ENCODE peak calls at places on chromosome 20, in nine cellular contexts. One of them, this sample, is unnamed. For H3K36me3, the result is how much of the 10 kb centered on the place peaks cover.

GRCh38 chr20:44002861-44003260 is 88.2 kb downstream of the TOX2 start:
- DNase-seq in mammary epithelial cell: no peak
- DNase-seq in A673: no peak
- DNase-seq in HCT116: no peak
- DNase-seq in GM12878: no peak
- DNase-seq in HepG2: no peak
- DNase-seq in neural progenitor cell: no peak
- DNase-seq in fibroblast of lung: no peak
- DNase-seq in H1: no peak
- DNase-seq in this sample: no peak

GRCh38 chr20:36372671-36373070 is 66.5 kb downstream of the DLGAP4 start:
- DNase-seq in mammary epithelial cell: no peak
- DNase-seq in A673: no peak
- DNase-seq in HCT116: no peak
- DNase-seq in GM12878: no peak
- DNase-seq in HepG2: no peak
- DNase-seq in neural progenitor cell: no peak
- DNase-seq in fibroblast of lung: no peak
- DNase-seq in H1: no peak
- DNase-seq in this sample: no peak

GRCh38 chr20:58891686-58892125 is 39.2 kb downstream of the GNAS start:
- DNase-seq in mammary epithelial cell: peak
- DNase-seq in A673: peak
- DNase-seq in HCT116: no peak
- DNase-seq in GM12878: no peak
- DNase-seq in HepG2: no peak
- DNase-seq in neural progenitor cell: peak
- DNase-seq in fibroblast of lung: no peak
- DNase-seq in H1: no peak
- DNase-seq in this sample: no peak

GRCh38 chr20:55415567-55416142 is 589.7 kb downstream of the CBLN4 start:
- DNase-seq in mammary epithelial cell: peak
- DNase-seq in A673: peak
- DNase-seq in HCT116: no peak
- DNase-seq in GM12878: no peak
- DNase-seq in HepG2: peak
- DNase-seq in neural progenitor cell: peak
- DNase-seq in fibroblast of lung: peak
- DNase-seq in H1: no peak
- DNase-seq in this sample: no peak

GRCh38 chr20:3781153-3781910 is at the start of gene SPEF1:
- DNase-seq in mammary epithelial cell: peak
- DNase-seq in A673: peak
- DNase-seq in HCT116: peak
- DNase-seq in GM12878: peak
- DNase-seq in HepG2: peak
- DNase-seq in neural progenitor cell: peak
- DNase-seq in fibroblast of lung: peak
- DNase-seq in H1: peak
- DNase-seq in this sample: peak

GRCh38 chr20:60053813-60054190 is 95.6 kb downstream of the CDH26 start:
- DNase-seq in mammary epithelial cell: no peak
- DNase-seq in A673: no peak
- DNase-seq in HCT116: no peak
- DNase-seq in GM12878: no peak
- DNase-seq in HepG2: no peak
- DNase-seq in neural progenitor cell: no peak
- DNase-seq in fibroblast of lung: no peak
- DNase-seq in H1: no peak
- DNase-seq in this sample: no peak

GRCh38 chr20:56634735-56635422 is 5.8 kb downstream of the TFAP2C start:
- DNase-seq in mammary epithelial cell: peak
- DNase-seq in A673: no peak
- DNase-seq in HCT116: no peak
- DNase-seq in GM12878: no peak
- DNase-seq in HepG2: no peak
- DNase-seq in neural progenitor cell: peak
- DNase-seq in fibroblast of lung: no peak
- DNase-seq in H1: peak
- DNase-seq in this sample: no peak

GRCh38 chr20:58889334-58890072 is 37.0 kb downstream of the GNAS start:
- DNase-seq in mammary epithelial cell: no peak
- DNase-seq in A673: no peak
- DNase-seq in HCT116: no peak
- DNase-seq in GM12878: no peak
- DNase-seq in HepG2: no peak
- DNase-seq in neural progenitor cell: peak
- DNase-seq in fibroblast of lung: no peak
- DNase-seq in H1: no peak
- DNase-seq in this sample: peak

GRCh38 chr20:50579511-50579910 is 69.3 kb downstream of the PTPN1 start:
- DNase-seq in mammary epithelial cell: no peak
- DNase-seq in A673: no peak
- DNase-seq in HCT116: no peak
- DNase-seq in GM12878: no peak
- DNase-seq in HepG2: no peak
- DNase-seq in neural progenitor cell: no peak
- DNase-seq in fibroblast of lung: no peak
- DNase-seq in H1: no peak
- DNase-seq in this sample: no peak

GRCh38 chr20:50578778-50579165 is 68.6 kb downstream of the PTPN1 start:
- DNase-seq in mammary epithelial cell: no peak
- DNase-seq in A673: no peak
- DNase-seq in HCT116: no peak
- DNase-seq in GM12878: no peak
- DNase-seq in HepG2: no peak
- DNase-seq in neural progenitor cell: no peak
- DNase-seq in fibroblast of lung: no peak
- DNase-seq in H1: no peak
- DNase-seq in this sample: no peak

GRCh38 chr20:50580016-50580747 is 70.0 kb downstream of the PTPN1 start:
- DNase-seq in mammary epithelial cell: no peak
- DNase-seq in A673: peak
- DNase-seq in HCT116: peak
- DNase-seq in GM12878: no peak
- DNase-seq in HepG2: peak
- DNase-seq in neural progenitor cell: peak
- DNase-seq in fibroblast of lung: peak
- DNase-seq in H1: peak
- DNase-seq in this sample: peak

GRCh38 chr20:50577175-50578018 is 67.2 kb downstream of the PTPN1 start:
- DNase-seq in mammary epithelial cell: no peak
- DNase-seq in A673: peak
- DNase-seq in HCT116: no peak
- DNase-seq in GM12878: no peak
- DNase-seq in HepG2: no peak
- DNase-seq in neural progenitor cell: no peak
- DNase-seq in fibroblast of lung: no peak
- DNase-seq in H1: no peak
- DNase-seq in this sample: no peak

DNA sequence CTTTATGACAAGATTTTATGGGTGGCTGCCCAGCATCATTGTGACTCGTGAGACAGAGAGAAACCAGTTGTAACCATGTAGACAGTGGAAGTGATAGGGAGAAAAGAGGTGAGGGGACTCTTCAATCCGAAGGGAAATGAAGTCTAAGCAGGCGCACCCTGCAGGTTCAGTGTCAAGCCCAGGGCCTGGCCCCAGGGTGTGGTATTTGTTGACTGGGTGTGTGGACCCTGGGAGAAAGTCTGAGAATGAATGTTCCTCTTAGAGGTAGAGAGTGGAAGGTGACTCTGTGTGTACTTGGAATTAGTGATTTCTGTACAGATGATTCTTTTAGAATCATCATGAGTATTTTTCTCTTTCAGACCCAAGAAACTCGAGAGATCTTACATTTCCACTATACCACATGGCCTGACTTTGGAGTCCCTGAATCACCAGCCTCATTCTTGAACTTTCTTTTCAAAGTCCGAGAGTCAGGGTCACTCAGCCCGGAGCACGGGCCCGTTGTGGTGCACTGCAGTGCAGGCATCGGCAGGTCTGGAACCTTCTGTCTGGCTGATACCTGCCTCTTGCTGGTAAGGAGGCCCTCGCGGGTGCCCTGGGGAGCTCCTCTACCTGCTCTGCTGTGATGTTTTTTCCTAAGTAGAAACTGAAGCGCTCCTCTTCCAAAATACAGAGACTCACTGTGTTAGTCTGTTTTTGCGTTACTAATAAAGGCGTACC is 68.0 kb downstream of the PTPN1 start:
- DNase-seq in mammary epithelial cell: no peak
- DNase-seq in A673: no peak
- DNase-seq in HCT116: no peak
- DNase-seq in GM12878: no peak
- DNase-seq in HepG2: no peak
- DNase-seq in neural progenitor cell: no peak
- DNase-seq in fibroblast of lung: no peak
- DNase-seq in H1: no peak
- DNase-seq in this sample: no peak
- H3K36me3 ChIP-seq in mammary epithelial cell: half or more
- H3K36me3 ChIP-seq in A673: half or more
- H3K36me3 ChIP-seq in HCT116: under half
- H3K36me3 ChIP-seq in GM12878: half or more
- H3K36me3 ChIP-seq in HepG2: half or more
- H3K36me3 ChIP-seq in neural progenitor cell: under half
- H3K36me3 ChIP-seq in fibroblast of lung: under half
- H3K36me3 ChIP-seq in H1: under half
- H3K36me3 ChIP-seq in this sample: under half

DNA sequence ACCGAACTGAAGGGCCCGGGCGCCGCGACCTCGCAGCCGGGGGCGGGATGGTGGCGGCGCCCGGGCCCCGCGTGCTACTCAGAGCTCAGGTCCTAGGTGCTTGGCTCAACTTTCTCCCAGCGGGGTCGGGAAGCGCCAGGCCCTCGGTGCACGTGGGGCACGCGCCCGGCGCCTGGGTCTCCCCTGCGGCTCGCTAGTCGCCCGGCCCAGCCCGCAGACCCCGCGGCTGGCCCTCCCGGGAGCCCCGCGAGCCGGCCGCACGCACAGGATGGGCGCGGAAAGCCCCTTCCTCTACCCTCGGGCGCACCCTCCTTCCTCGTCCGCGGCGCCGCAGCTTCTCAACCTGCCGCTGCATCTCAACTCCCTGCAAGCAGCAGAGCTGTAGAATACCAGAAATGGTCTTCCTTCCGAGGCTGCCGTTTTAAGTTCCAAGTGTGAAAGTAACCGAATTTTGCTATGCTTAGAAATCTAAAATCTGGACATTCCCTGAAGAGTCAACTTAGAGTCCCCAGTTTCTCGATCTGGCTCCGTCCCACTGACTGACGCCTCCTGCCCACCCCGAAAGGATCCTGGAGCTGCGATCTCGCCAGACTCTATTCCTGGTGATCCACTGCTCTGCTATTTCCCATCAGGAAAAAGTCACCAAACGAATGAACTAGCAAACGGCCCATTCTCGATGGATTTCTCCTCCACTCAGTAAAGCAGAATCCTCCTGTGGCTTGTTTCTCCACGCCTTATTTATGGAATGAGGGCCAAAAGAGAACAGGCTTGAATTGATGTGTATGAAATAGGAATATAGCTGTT is 5.6 kb downstream of the NKX2-4 start:
- DNase-seq in mammary epithelial cell: no peak
- DNase-seq in A673: no peak
- DNase-seq in HCT116: no peak
- DNase-seq in GM12878: no peak
- DNase-seq in HepG2: no peak
- DNase-seq in neural progenitor cell: peak
- DNase-seq in fibroblast of lung: no peak
- DNase-seq in H1: peak
- DNase-seq in this sample: no peak
- TF ChIP-seq EZH2 in mammary epithelial cell: no peak
- TF ChIP-seq EZH2 in A673: no peak
- TF ChIP-seq EZH2 in HCT116: no peak
- TF ChIP-seq EZH2 in GM12878: no peak
- TF ChIP-seq EZH2 in HepG2: no peak
- TF ChIP-seq EZH2 in neural progenitor cell: peak
- TF ChIP-seq EZH2 in fibroblast of lung: no peak
- TF ChIP-seq EZH2 in H1: peak
- TF ChIP-seq EZH2 in this sample: no peak

DNA sequence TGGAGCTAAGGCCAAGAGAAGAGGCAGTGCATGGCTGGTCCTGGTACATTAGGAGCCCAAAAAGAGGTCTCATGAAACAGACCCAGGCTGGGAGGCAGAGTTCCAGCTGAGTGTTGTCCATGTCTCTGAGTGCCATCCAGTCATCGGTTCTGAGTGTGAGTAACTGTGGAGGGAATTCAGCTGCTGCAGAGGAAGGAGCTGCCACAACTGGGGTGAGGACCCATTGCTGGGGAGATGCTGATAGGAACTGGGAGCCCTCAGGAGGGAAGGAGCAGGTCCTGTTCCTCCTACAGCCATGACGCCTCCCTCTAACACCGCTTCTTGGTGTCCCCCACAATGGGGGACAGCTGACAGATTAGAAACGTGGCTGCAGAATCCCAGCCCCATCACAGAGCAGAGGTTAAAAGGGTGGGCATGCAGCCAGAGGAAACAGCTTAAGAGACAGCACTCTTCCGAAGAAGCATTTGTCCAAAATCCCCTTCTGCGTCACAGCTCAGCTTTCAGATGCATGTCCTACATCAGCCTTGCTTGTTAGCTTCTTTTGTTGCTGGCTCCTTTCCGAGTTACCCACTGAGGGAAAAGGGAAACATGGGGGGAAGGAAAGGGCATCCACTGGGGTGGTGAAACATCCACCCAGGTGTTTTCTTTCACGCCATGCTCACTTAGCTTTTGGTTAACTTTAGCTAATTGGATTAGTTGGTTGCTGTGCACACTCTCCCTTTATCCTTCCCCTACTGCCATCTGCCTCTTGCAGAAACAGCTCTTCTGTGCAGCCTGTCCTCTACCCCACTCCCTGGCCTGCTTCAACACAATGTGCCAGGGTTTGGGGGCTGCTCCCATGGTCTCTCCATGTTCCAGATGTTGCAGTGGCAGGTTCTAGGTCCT is 239.2 kb downstream of the SYNDIG1 start:
- DNase-seq in mammary epithelial cell: no peak
- DNase-seq in A673: peak
- DNase-seq in HCT116: no peak
- DNase-seq in GM12878: no peak
- DNase-seq in HepG2: no peak
- DNase-seq in neural progenitor cell: peak
- DNase-seq in fibroblast of lung: no peak
- DNase-seq in H1: peak
- DNase-seq in this sample: no peak
- H3K36me3 ChIP-seq in mammary epithelial cell: under half
- H3K36me3 ChIP-seq in A673: under half
- H3K36me3 ChIP-seq in HCT116: under half
- H3K36me3 ChIP-seq in GM12878: under half
- H3K36me3 ChIP-seq in HepG2: under half
- H3K36me3 ChIP-seq in neural progenitor cell: under half
- H3K36me3 ChIP-seq in fibroblast of lung: under half
- H3K36me3 ChIP-seq in H1: under half
- H3K36me3 ChIP-seq in this sample: under half

GRCh38 chr20:707711-708110 is 32.1 kb upstream of the SCRT2 start:
- DNase-seq in mammary epithelial cell: no peak
- DNase-seq in A673: no peak
- DNase-seq in HCT116: no peak
- DNase-seq in GM12878: no peak
- DNase-seq in HepG2: no peak
- DNase-seq in neural progenitor cell: no peak
- DNase-seq in fibroblast of lung: no peak
- DNase-seq in H1: no peak
- DNase-seq in this sample: no peak

GRCh38 chr20:710762-711120 is 35.1 kb upstream of the SCRT2 start:
- DNase-seq in mammary epithelial cell: no peak
- DNase-seq in A673: no peak
- DNase-seq in HCT116: no peak
- DNase-seq in GM12878: no peak
- DNase-seq in HepG2: no peak
- DNase-seq in neural progenitor cell: no peak
- DNase-seq in fibroblast of lung: no peak
- DNase-seq in H1: no peak
- DNase-seq in this sample: no peak

GRCh38 chr20:709864-710761 is 34.5 kb upstream of the SCRT2 start:
- DNase-seq in mammary epithelial cell: no peak
- DNase-seq in A673: no peak
- DNase-seq in HCT116: no peak
- DNase-seq in GM12878: no peak
- DNase-seq in HepG2: no peak
- DNase-seq in neural progenitor cell: peak
- DNase-seq in fibroblast of lung: no peak
- DNase-seq in H1: no peak
- DNase-seq in this sample: no peak

GRCh38 chr20:708956-709355 is 33.4 kb upstream of the SCRT2 start:
- DNase-seq in mammary epithelial cell: no peak
- DNase-seq in A673: no peak
- DNase-seq in HCT116: no peak
- DNase-seq in GM12878: no peak
- DNase-seq in HepG2: no peak
- DNase-seq in neural progenitor cell: no peak
- DNase-seq in fibroblast of lung: no peak
- DNase-seq in H1: no peak
- DNase-seq in this sample: no peak

GRCh38 chr20:709421-709820 is 33.8 kb upstream of the SCRT2 start:
- DNase-seq in mammary epithelial cell: peak
- DNase-seq in A673: peak
- DNase-seq in HCT116: no peak
- DNase-seq in GM12878: no peak
- DNase-seq in HepG2: no peak
- DNase-seq in neural progenitor cell: no peak
- DNase-seq in fibroblast of lung: no peak
- DNase-seq in H1: no peak
- DNase-seq in this sample: no peak
- TF ChIP-seq EZH2 in mammary epithelial cell: no peak
- TF ChIP-seq EZH2 in A673: no peak
- TF ChIP-seq EZH2 in HCT116: no peak
- TF ChIP-seq EZH2 in GM12878: no peak
- TF ChIP-seq EZH2 in HepG2: no peak
- TF ChIP-seq EZH2 in neural progenitor cell: peak
- TF ChIP-seq EZH2 in fibroblast of lung: no peak
- TF ChIP-seq EZH2 in H1: no peak
- TF ChIP-seq EZH2 in this sample: no peak

This sample was measured in PC-9.